ENCODE peak calls at places on chromosomes 1 and 21, in ten cellular contexts. C is renal cortical epithelial cell; Y is activated CD4-positive, alpha-beta T cell treated with anti-CD3 and anti-CD28 coated beads for 36 hours; M is EL; P is cerebellum; F is hypothalamus; L is kidney tubule cell; I is right cardiac atrium; S is left ventricle myocardium inferior; J is A172. K is an unnamed sample.

GRCh38 chr1:8746554-8746953 is 70.9 kb downstream of the RERE start:
- DNase-seq in C (no peak), Y (no peak), M (peak), P (no peak), F (no peak), L (peak), I (no peak), S (no peak), J (no peak), K (no peak)

GRCh38 chr1:236534164-236534651 is 10.4 kb downstream of the LGALS8 start:
- DNase-seq in C (peak), Y (peak), M (peak), P (no peak), F (no peak), L (peak), I (no peak), S (no peak), J (peak), K (no peak)

GRCh38 chr1:17579951-17580939 is 40.7 kb downstream of the ARHGEF10L start:
- DNase-seq in C (peak), Y (no peak), M (no peak), P (no peak), F (no peak), L (peak), I (no peak), S (no peak), J (no peak), K (no peak)

GRCh38 chr1:44828841-44829440 is 14.1 kb downstream of the PTCH2 start:
- DNase-seq in C (no peak), Y (no peak), M (no peak), P (no peak), F (no peak), L (no peak), I (no peak), S (no peak), J (no peak), K (no peak)

GRCh38 chr1:210536263-210536961 is 207.7 kb downstream of the HHAT start:
- DNase-seq in C (no peak), Y (no peak), M (no peak), P (no peak), F (no peak), L (no peak), I (no peak), S (no peak), J (no peak), K (no peak)

GRCh38 chr1:30696831-30697230 is 26.6 kb downstream of the MATN1 start:
- DNase-seq in C (no peak), Y (no peak), M (no peak), P (no peak), F (no peak), L (no peak), I (no peak), S (no peak), J (no peak), K (peak)

GRCh38 chr21:44368711-44369446 is 15.5 kb downstream of the TRPM2 start:
- DNase-seq in C (no peak), Y (no peak), M (no peak), P (no peak), F (no peak), L (no peak), I (no peak), S (no peak), J (no peak), K (no peak)

GRCh38 chr1:175873290-175873689 is 129.9 kb upstream of the TNR start:
- DNase-seq in C (no peak), Y (no peak), M (no peak), P (no peak), F (no peak), L (no peak), I (no peak), S (no peak), J (no peak), K (no peak)

GRCh38 chr21:16195476-16195875 is 465.7 kb downstream of the USP25 start:
- DNase-seq in C (peak), Y (no peak), M (peak), P (no peak), F (no peak), L (peak), I (no peak), S (no peak), J (peak), K (no peak)

GRCh38 chr1:45272943-45273342 is 53.8 kb upstream of the HPDL start:
- DNase-seq in C (no peak), Y (no peak), M (peak), P (no peak), F (no peak), L (peak), I (no peak), S (no peak), J (no peak), K (no peak)

GRCh38 chr1:48750089-48750488 is 26.6 kb downstream of the BEND5 start:
- DNase-seq in C (no peak), Y (no peak), M (no peak), P (no peak), F (no peak), L (no peak), I (no peak), S (no peak), J (no peak), K (no peak)

GRCh38 chr1:34984435-34985062 is 598 bp downstream of the TMEM35B start:
- DNase-seq in C (no peak), Y (no peak), M (peak), P (peak), F (no peak), L (peak), I (peak), S (peak), J (peak), K (peak)

GRCh38 chr1:63914706-63915105 is 140.9 kb downstream of the ROR1 start:
- DNase-seq in C (no peak), Y (no peak), M (no peak), P (peak), F (no peak), L (no peak), I (no peak), S (no peak), J (no peak), K (no peak)

GRCh38 chr1:4447778-4448360 is 206.5 kb upstream of the AJAP1 start:
- DNase-seq in C (no peak), Y (no peak), M (no peak), P (no peak), F (no peak), L (no peak), I (no peak), S (no peak), J (no peak), K (no peak)

GRCh38 chr1:32907435-32907834 is 6.2 kb upstream of the TMEM54 start:
- DNase-seq in C (no peak), Y (no peak), M (peak), P (no peak), F (no peak), L (peak), I (no peak), S (no peak), J (peak), K (no peak)

GRCh38 chr1:243230914-243231313 is 24.2 kb downstream of the CEP170 start:
- DNase-seq in C (peak), Y (no peak), M (no peak), P (no peak), F (no peak), L (peak), I (no peak), S (no peak), J (peak), K (no peak)

GRCh38 chr1:49435291-49435690 is 588.5 kb downstream of the AGBL4 start:
- DNase-seq in C (peak), Y (no peak), M (no peak), P (no peak), F (no peak), L (peak), I (no peak), S (no peak), J (no peak), K (no peak)